ENCODE peak calls at places on chromosome 4, in six cellular contexts. One of them, this sample, is unnamed.

GRCh38 chr4:113635739-113636437 is 125.7 kb downstream of the CAMK2D start:
- DNase-seq in astrocyte: peak
- DNase-seq in skeletal muscle cell: no peak
- DNase-seq in uterus: no peak
- DNase-seq in SK-N-MC: no peak
- DNase-seq in tibial nerve: no peak
- DNase-seq in this sample: no peak

GRCh38 chr4:110106946-110107325 is 91.5 kb downstream of the ELOVL6 start:
- DNase-seq in astrocyte: peak
- DNase-seq in uterus: no peak
- DNase-seq in tibial nerve: no peak
- DNase-seq in skeletal muscle cell: peak
- DNase-seq in SK-N-MC: no peak
- DNase-seq in this sample: no peak

GRCh38 chr4:15756361-15756861 is 21.7 kb upstream of the CD38 start:
- DNase-seq in astrocyte: peak
- DNase-seq in tibial nerve: no peak
- DNase-seq in skeletal muscle cell: no peak
- DNase-seq in SK-N-MC: no peak
- DNase-seq in uterus: no peak
- DNase-seq in this sample: no peak

GRCh38 chr4:188975271-188975670 is 836.0 kb downstream of the TRIML1 start:
- DNase-seq in SK-N-MC: no peak
- DNase-seq in skeletal muscle cell: no peak
- DNase-seq in uterus: no peak
- DNase-seq in astrocyte: no peak
- DNase-seq in tibial nerve: no peak
- DNase-seq in this sample: no peak

GRCh38 chr4:11602606-11603355 is 174.1 kb upstream of the HS3ST1 start:
- DNase-seq in tibial nerve: no peak
- DNase-seq in SK-N-MC: no peak
- DNase-seq in astrocyte: no peak
- DNase-seq in skeletal muscle cell: no peak
- DNase-seq in uterus: no peak
- DNase-seq in this sample: no peak

GRCh38 chr4:13922873-13923645 is 295.5 kb upstream of the BOD1L1 start:
- DNase-seq in astrocyte: no peak
- DNase-seq in SK-N-MC: no peak
- DNase-seq in uterus: no peak
- DNase-seq in tibial nerve: no peak
- DNase-seq in skeletal muscle cell: no peak
- DNase-seq in this sample: no peak

GRCh38 chr4:133000012-133000411 is 149.1 kb upstream of the PCDH10 start:
- DNase-seq in astrocyte: peak
- DNase-seq in uterus: no peak
- DNase-seq in skeletal muscle cell: no peak
- DNase-seq in SK-N-MC: no peak
- DNase-seq in tibial nerve: no peak
- DNase-seq in this sample: no peak

GRCh38 chr4:24105183-24106039 is 215.6 kb upstream of the PPARGC1A start:
- DNase-seq in astrocyte: peak
- DNase-seq in skeletal muscle cell: peak
- DNase-seq in tibial nerve: no peak
- DNase-seq in uterus: no peak
- DNase-seq in SK-N-MC: no peak
- DNase-seq in this sample: no peak

GRCh38 chr4:129900430-129900953 is 804.5 kb downstream of the C4orf33 start:
- DNase-seq in tibial nerve: no peak
- DNase-seq in uterus: no peak
- DNase-seq in astrocyte: no peak
- DNase-seq in skeletal muscle cell: no peak
- DNase-seq in SK-N-MC: no peak
- DNase-seq in this sample: no peak

GRCh38 chr4:44448548-44449443 is at the start of gene KCTD8:
- DNase-seq in SK-N-MC: peak
- DNase-seq in astrocyte: peak
- DNase-seq in skeletal muscle cell: peak
- DNase-seq in tibial nerve: peak
- DNase-seq in uterus: peak
- DNase-seq in this sample: peak

GRCh38 chr4:93203708-93204107 is 624.8 kb upstream of the ATOH1 start:
- DNase-seq in skeletal muscle cell: no peak
- DNase-seq in astrocyte: no peak
- DNase-seq in uterus: no peak
- DNase-seq in SK-N-MC: no peak
- DNase-seq in tibial nerve: no peak
- DNase-seq in this sample: no peak

GRCh38 chr4:2595436-2595835 is 59.0 kb downstream of the FAM193A start:
- DNase-seq in SK-N-MC: no peak
- DNase-seq in astrocyte: no peak
- DNase-seq in tibial nerve: no peak
- DNase-seq in uterus: no peak
- DNase-seq in skeletal muscle cell: no peak
- DNase-seq in this sample: no peak

GRCh38 chr4:153117554-153117953 is 86.7 kb upstream of the TRIM2 start:
- DNase-seq in skeletal muscle cell: no peak
- DNase-seq in uterus: no peak
- DNase-seq in SK-N-MC: no peak
- DNase-seq in astrocyte: no peak
- DNase-seq in tibial nerve: no peak
- DNase-seq in this sample: no peak

GRCh38 chr4:153116801-153117200 is 87.4 kb upstream of the TRIM2 start:
- DNase-seq in tibial nerve: no peak
- DNase-seq in SK-N-MC: no peak
- DNase-seq in skeletal muscle cell: no peak
- DNase-seq in uterus: no peak
- DNase-seq in astrocyte: no peak
- DNase-seq in this sample: no peak

GRCh38 chr4:153114771-153115321 is 89.4 kb upstream of the TRIM2 start:
- DNase-seq in uterus: no peak
- DNase-seq in astrocyte: peak
- DNase-seq in tibial nerve: no peak
- DNase-seq in skeletal muscle cell: peak
- DNase-seq in SK-N-MC: no peak
- DNase-seq in this sample: no peak

GRCh38 chr4:153115322-153116100 is 88.7 kb upstream of the TRIM2 start:
- DNase-seq in skeletal muscle cell: peak
- DNase-seq in astrocyte: peak
- DNase-seq in tibial nerve: no peak
- DNase-seq in uterus: peak
- DNase-seq in SK-N-MC: no peak
- DNase-seq in this sample: no peak

DNA sequence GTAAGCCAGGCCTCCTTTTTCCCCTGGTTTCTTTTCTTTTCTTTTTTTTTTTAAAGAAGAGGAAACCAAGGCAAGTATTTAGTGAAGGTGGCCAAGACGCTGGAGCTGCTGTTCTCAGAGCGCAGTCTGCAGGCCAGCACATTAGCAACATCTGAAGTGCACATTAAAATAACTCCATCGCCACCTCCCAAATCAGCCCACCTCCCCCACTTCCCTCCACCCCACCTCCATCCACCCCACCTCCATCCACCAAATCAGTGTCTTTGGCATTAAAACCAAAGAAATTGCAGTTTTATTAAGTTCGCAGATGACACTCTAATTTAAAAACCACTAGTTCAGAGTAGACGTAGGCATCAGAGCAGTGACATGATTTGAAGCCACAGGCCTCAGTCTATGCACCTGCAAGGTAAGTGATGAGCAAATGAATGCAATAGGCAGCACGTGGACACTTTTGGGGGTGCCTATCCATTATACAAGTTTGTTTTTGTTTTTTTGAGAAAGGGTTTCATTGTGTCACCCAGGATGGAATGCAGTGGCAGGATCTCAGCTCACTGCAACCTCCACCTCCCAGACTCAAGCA is 88.1 kb upstream of the TRIM2 start:
- DNase-seq in tibial nerve: no peak
- DNase-seq in uterus: no peak
- DNase-seq in astrocyte: no peak
- DNase-seq in skeletal muscle cell: no peak
- DNase-seq in SK-N-MC: no peak
- DNase-seq in this sample: no peak
- H3K4me3 ChIP-seq in tibial nerve: no peak
- H3K4me3 ChIP-seq in uterus: no peak
- H3K4me3 ChIP-seq in astrocyte: peak
- H3K4me3 ChIP-seq in skeletal muscle cell: no peak
- H3K4me3 ChIP-seq in SK-N-MC: peak
- H3K4me3 ChIP-seq in this sample: peak

GRCh38 chr4:108070775-108071174 is 81.1 kb downstream of the HADH start:
- DNase-seq in SK-N-MC: no peak
- DNase-seq in uterus: no peak
- DNase-seq in astrocyte: no peak
- DNase-seq in skeletal muscle cell: no peak
- DNase-seq in tibial nerve: no peak
- DNase-seq in this sample: no peak
- H3K4me3 ChIP-seq in SK-N-MC: peak
- H3K4me3 ChIP-seq in uterus: no peak
- H3K4me3 ChIP-seq in astrocyte: no peak
- H3K4me3 ChIP-seq in skeletal muscle cell: no peak
- H3K4me3 ChIP-seq in tibial nerve: no peak
- H3K4me3 ChIP-seq in this sample: no peak

DNA sequence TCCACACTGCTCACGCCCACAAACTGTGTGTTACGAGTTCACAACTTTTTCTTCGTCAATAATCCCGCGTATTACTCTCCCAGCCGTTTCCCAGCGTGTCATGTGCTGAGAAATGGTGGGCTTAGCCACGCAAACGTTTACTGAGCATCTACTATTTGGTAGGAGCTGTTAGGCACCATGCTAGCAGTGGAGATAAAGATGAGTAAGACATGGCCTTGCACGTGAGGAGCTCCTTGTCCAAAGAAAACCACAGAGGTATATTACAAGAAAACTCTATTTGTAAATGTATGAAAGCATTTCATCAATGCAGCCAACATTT is 821 bp upstream of the TMEM128 start:
- DNase-seq in SK-N-MC: no peak
- DNase-seq in tibial nerve: no peak
- DNase-seq in uterus: no peak
- DNase-seq in skeletal muscle cell: no peak
- DNase-seq in astrocyte: no peak
- DNase-seq in this sample: peak
- H3K4me3 ChIP-seq in SK-N-MC: peak
- H3K4me3 ChIP-seq in tibial nerve: peak
- H3K4me3 ChIP-seq in uterus: peak
- H3K4me3 ChIP-seq in skeletal muscle cell: peak
- H3K4me3 ChIP-seq in astrocyte: peak
- H3K4me3 ChIP-seq in this sample: peak

GRCh38 chr4:55399581-55399980 is 3.8 kb downstream of the TMEM165 start:
- DNase-seq in tibial nerve: no peak
- DNase-seq in astrocyte: no peak
- DNase-seq in SK-N-MC: no peak
- DNase-seq in uterus: no peak
- DNase-seq in skeletal muscle cell: no peak
- DNase-seq in this sample: no peak
- H3K4me3 ChIP-seq in tibial nerve: no peak
- H3K4me3 ChIP-seq in astrocyte: peak
- H3K4me3 ChIP-seq in SK-N-MC: no peak
- H3K4me3 ChIP-seq in uterus: no peak
- H3K4me3 ChIP-seq in skeletal muscle cell: no peak
- H3K4me3 ChIP-seq in this sample: peak